ENCODE peak calls at places on chromosomes 1 and 21, in five cellular contexts. X is keratinocyte, S is heart right ventricle, I is brain microvascular endothelial cell, A is PC-9. Q is an unnamed sample.

GRCh38 chr1:201357636-201358348 is 19.7 kb downstream of the TNNT2 start:
- DNase-seq in I (no peak), X (no peak), S (no peak), A (no peak), Q (no peak)

GRCh38 chr1:45954401-45954847 is 151.0 kb downstream of the MAST2 start:
- DNase-seq in I (peak), A (peak), X (no peak), S (peak), Q (no peak)

GRCh38 chr1:26035203-26035958 is 10.5 kb downstream of the SLC30A2 start:
- DNase-seq in X (peak), A (peak), I (peak), S (peak), Q (peak)

GRCh38 chr21:16455978-16456377 is 726.2 kb downstream of the USP25 start:
- DNase-seq in X (no peak), S (no peak), I (no peak), A (no peak), Q (peak)

GRCh38 chr1:147745271-147745670 is 15.1 kb downstream of the GJA5 start:
- DNase-seq in I (no peak), S (no peak), X (no peak), A (no peak), Q (no peak)

GRCh38 chr1:115314111-115314510 is 23.9 kb downstream of the NGF start:
- DNase-seq in S (no peak), I (no peak), A (no peak), X (no peak), Q (no peak)

GRCh38 chr1:44714944-44715571 is 15.9 kb downstream of the RNU5D-1 start:
- DNase-seq in A (peak), I (peak), S (peak), X (no peak), Q (peak)

GRCh38 chr1:19370453-19371170 is 58.5 kb downstream of the SLC66A1 start:
- DNase-seq in S (no peak), X (no peak), I (no peak), A (no peak), Q (no peak)

GRCh38 chr1:204326891-204327290 is 32.8 kb downstream of the PLEKHA6 start:
- DNase-seq in S (no peak), X (no peak), I (no peak), A (no peak), Q (no peak)

GRCh38 chr1:226482975-226483660 is 65.4 kb upstream of the STUM start:
- DNase-seq in A (no peak), X (no peak), I (no peak), S (no peak), Q (no peak)

GRCh38 chr1:89620664-89621063 is 12.3 kb upstream of the LRRC8C start:
- DNase-seq in I (no peak), A (no peak), X (no peak), S (no peak), Q (no peak)

GRCh38 chr1:234777850-234778214 is 167.9 kb upstream of the IRF2BP2 start:
- DNase-seq in X (no peak), S (no peak), I (no peak), A (no peak), Q (no peak)

GRCh38 chr1:68969430-68969829 is 472.5 kb upstream of the DEPDC1 start:
- DNase-seq in A (no peak), X (no peak), I (no peak), S (no peak), Q (no peak)
- H3K27ac ChIP-seq in A (no peak), X (no peak), I (no peak), S (no peak), Q (no peak)

GRCh38 chr1:154607084-154607747 is 770 bp downstream of the ADAR start:
- DNase-seq in I (peak), X (no peak), A (no peak), S (no peak), Q (no peak)
- TF ChIP-seq CTCF in I (no peak), X (no peak), A (no peak), S (no peak), Q (no peak)

GRCh38 chr1:20484526-20485462 is 1.2 kb downstream of the CAMK2N1 start:
- DNase-seq in I (no peak), X (no peak), S (no peak), A (no peak), Q (no peak)

GRCh38 chr1:20486457-20487235 is 636 bp upstream of the CAMK2N1 start:
- DNase-seq in X (no peak), A (peak), S (peak), I (no peak), Q (peak)

GRCh38 chr1:20483833-20484525 is 2.0 kb downstream of the CAMK2N1 start:
- DNase-seq in X (no peak), S (no peak), A (peak), I (no peak), Q (peak)

GRCh38 chr1:20487236-20487590 is 1.2 kb upstream of the CAMK2N1 start:
- DNase-seq in X (no peak), S (no peak), A (no peak), I (no peak), Q (no peak)

DNA sequence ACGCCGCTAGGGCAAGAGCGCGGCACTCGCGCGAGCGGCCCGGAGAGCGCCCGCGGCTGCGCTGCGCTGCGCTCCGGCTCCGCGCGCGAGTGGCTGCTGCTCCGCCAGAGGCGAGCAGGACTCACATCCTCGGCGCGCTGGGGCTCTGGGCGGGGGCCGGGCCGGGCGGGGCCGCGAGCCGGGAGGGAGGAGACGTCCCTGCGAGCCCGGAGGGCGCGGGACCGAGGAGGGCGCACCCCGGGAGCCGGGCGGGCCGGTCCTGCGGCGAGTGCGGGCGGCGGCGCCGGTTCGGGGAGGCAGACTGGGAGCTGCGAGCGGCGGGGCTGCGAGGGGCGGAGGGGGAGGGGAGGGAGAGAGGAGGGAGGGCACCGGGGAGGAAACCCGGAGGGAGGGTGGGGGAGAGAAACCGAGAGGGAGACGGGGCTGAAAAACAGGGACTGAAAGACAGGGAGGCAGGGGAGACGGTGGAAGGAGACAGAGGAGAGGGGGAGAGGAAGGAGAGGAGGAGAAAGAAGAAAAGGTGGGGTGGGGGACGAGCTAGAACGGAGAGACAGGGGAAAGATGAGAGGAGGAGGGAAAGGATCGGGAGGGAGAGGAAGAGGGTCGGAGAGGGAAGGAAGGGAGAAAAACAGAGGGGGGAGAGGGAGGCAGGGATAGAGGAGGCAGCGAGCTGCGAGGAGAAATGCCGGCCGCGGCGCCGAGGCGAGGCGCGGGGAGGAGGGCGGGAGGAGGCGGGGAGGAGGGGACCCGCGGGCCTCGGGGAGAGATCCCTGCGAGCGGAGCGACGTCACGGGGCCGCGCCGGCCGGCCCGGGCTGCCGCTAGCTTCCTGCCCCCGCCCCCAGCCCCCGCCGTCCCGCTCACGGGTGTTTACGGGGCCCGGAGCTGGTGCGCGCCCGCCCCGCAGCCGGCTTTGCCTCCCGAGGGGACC is at the start of gene CAMK2N1:
- DNase-seq in X (no peak), I (no peak), S (peak), A (peak), Q (peak)
- H3K27ac ChIP-seq in X (peak), I (no peak), S (peak), A (peak), Q (peak)

DNA sequence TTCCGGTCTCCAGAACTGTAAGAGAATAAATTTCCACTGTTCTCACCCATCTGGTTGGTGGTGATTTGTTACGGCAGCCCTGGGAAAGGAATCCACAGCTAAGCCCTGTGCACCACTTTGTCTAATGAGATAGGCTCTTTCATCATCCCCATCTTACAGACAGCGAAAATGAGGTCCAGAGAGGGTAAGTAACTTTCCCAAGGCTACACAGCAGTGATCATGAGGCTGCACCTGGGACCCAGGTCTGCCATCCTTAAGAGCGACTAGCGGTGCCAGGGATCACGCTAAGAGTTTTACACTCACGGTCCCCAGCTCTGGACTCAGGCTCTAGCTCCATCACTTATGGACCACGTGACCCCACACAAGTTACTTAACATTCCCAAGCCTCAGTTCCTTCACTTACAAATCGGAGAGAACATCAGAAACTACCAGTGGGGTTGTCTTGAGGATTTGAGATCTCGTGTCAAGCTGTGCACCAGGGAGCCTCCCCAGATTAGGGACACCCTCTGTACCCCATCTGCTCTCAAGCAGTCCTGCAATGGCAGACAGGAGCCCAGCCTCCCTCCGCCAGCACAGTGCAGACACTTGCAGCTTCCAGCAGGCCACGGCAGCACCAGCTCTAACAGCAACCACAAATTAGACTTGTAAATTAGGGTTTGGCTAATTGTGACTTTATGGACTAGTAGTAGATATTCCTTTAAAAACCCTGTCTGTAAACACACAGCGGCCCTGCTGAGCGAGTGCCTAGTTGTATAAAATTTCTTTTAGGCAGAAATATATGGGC is 87.3 kb downstream of the DISP3 start:
- DNase-seq in X (no peak), A (no peak), I (no peak), S (no peak), Q (no peak)
- TF ChIP-seq CTCF in X (no peak), A (no peak), I (no peak), S (no peak), Q (no peak)

GRCh38 chr1:113744114-113744513 is 15.2 kb downstream of the PHTF1 start:
- DNase-seq in I (no peak), S (no peak), X (no peak), A (no peak), Q (no peak)
- H3K27ac ChIP-seq in I (no peak), S (no peak), X (no peak), A (no peak), Q (no peak)

Q was measured in dorsolateral prefrontal cortex.